ENCODE peak calls at places on chromosomes 5 and 9, in seven cellular contexts. D, M, O, L, H, W and I are unnamed samples.

GRCh38 chr9:5442400-5443011 is 4.8 kb upstream of the PLGRKT start:
- DNase-seq in W (peak; percentile 65), L (peak; percentile 16), O (no peak), H (no peak), M (no peak), D (peak; percentile 72), I (no peak)

GRCh38 chr5:78025540-78025939 is 249.4 kb upstream of the TBCA start:
- DNase-seq in W (no peak), D (no peak), M (no peak), L (peak; percentile 21), O (no peak), H (no peak), I (no peak)

GRCh38 chr5:149617760-149618306 is 36.5 kb downstream of the ARHGEF37 start:
- DNase-seq in M (no peak), W (peak; percentile 23), O (no peak), L (no peak), D (no peak), H (no peak), I (no peak)

GRCh38 chr5:68279960-68280359 is 64.4 kb downstream of the PIK3R1 start:
- DNase-seq in H (peak; percentile 62), L (no peak), O (no peak), M (no peak), D (no peak), W (no peak), I (no peak)

GRCh38 chr5:154826-155225 is 36.5 kb upstream of the LRRC14B start:
- DNase-seq in W (no peak), H (no peak), L (peak; percentile 30), D (peak; percentile 85), O (no peak), M (no peak), I (no peak)

GRCh38 chr5:166581827-166582226 is 1709.6 kb upstream of the WWC1 start:
- DNase-seq in M (no peak), L (no peak), W (peak; percentile 13), H (no peak), O (no peak), D (no peak), I (no peak)

GRCh38 chr9:99605016-99605743 is 216.5 kb upstream of the NR4A3 start:
- DNase-seq in L (peak; percentile 14), D (no peak), H (no peak), W (no peak), O (no peak), M (no peak), I (no peak)

GRCh38 chr5:43367909-43368648 is 44.1 kb downstream of the CCL28 start:
- DNase-seq in H (no peak), M (no peak), D (no peak), L (no peak), O (no peak), W (no peak), I (no peak)

GRCh38 chr5:1537166-1538154 is 13.7 kb upstream of the LPCAT1 start:
- DNase-seq in D (no peak), O (no peak), H (peak; percentile 43), L (no peak), W (no peak), M (no peak), I (no peak)

GRCh38 chr9:86648828-86649170 is 294.6 kb upstream of the TUT7 start:
- DNase-seq in O (no peak), H (no peak), M (no peak), D (no peak), W (no peak), L (no peak), I (no peak)

GRCh38 chr9:17837931-17838330 is 259.1 kb downstream of the SH3GL2 start:
- DNase-seq in D (no peak), M (no peak), H (no peak), L (peak; percentile 26), W (no peak), O (no peak), I (no peak)

GRCh38 chr5:98334946-98335345 is 438.5 kb upstream of the RGMB start:
- DNase-seq in W (no peak), M (no peak), L (no peak), D (no peak), O (no peak), H (no peak), I (no peak)

GRCh38 chr5:177458912-177459350 is 12.3 kb downstream of the PRR7 start:
- DNase-seq in L (peak; percentile 72), H (no peak), M (peak; percentile 78), W (no peak), D (no peak), O (no peak), I (no peak)

GRCh38 chr9:135253305-135254004 is 166.0 kb downstream of the OLFM1 start:
- DNase-seq in H (no peak), M (peak; percentile 14), O (no peak), D (no peak), W (no peak), L (peak; percentile 89), I (no peak)

GRCh38 chr5:91235194-91235793 is 147.8 kb downstream of the ARRDC3 start:
- DNase-seq in H (no peak), D (no peak), W (no peak), L (no peak), M (no peak), O (no peak), I (no peak)

GRCh38 chr9:135338546-135338945 is 141.0 kb upstream of the PPP1R26 start:
- DNase-seq in D (no peak), W (no peak), H (peak; percentile 11), M (peak; percentile 2), O (no peak), L (no peak), I (no peak)

GRCh38 chr9:81758123-81758797 is 68.9 kb upstream of the TLE1 start:
- DNase-seq in H (no peak), M (no peak), D (no peak), O (no peak), L (no peak), W (no peak), I (no peak)

GRCh38 chr5:96114736-96115466 is 153.2 kb upstream of the ELL2 start:
- DNase-seq in W (peak; percentile 87), M (no peak), L (no peak), O (no peak), H (no peak), D (no peak), I (no peak)

GRCh38 chr5:141208478-141208877 is at the start of gene PCDHB12:
- DNase-seq in M (no peak), L (peak; percentile 48), H (no peak), O (no peak), D (peak; percentile 49), W (no peak), I (no peak)

GRCh38 chr5:61163905-61164304 is 1.6 kb upstream of the SMIM15 start:
- DNase-seq in W (no peak), D (no peak), H (no peak), O (no peak), L (peak; percentile 2), M (no peak), I (no peak)